ENCODE peak calls at places on chromosomes 11 and 22, in six cellular contexts. One of them, this sample, is unnamed. For H3K36me3, the result is how much of the 10 kb centered on the place peaks cover.

GRCh38 chr11:7927635-7928034 is 3.4 kb downstream of the OR10A6 start:
- DNase-seq in esophagus squamous epithelium: no peak
- DNase-seq in GM23338: no peak
- DNase-seq in body of pancreas: no peak
- DNase-seq in uterus: no peak
- DNase-seq in pancreas: no peak
- DNase-seq in this sample: no peak

GRCh38 chr11:57320719-57321387 is 3.9 kb downstream of the TNKS1BP1 start:
- DNase-seq in esophagus squamous epithelium: no peak
- DNase-seq in GM23338: no peak
- DNase-seq in body of pancreas: no peak
- DNase-seq in uterus: no peak
- DNase-seq in pancreas: no peak
- DNase-seq in this sample: no peak

GRCh38 chr11:102420547-102420946 is 32.0 kb downstream of the TMEM123 start:
- DNase-seq in esophagus squamous epithelium: no peak
- DNase-seq in GM23338: no peak
- DNase-seq in body of pancreas: no peak
- DNase-seq in uterus: no peak
- DNase-seq in pancreas: no peak
- DNase-seq in this sample: no peak

GRCh38 chr11:64086263-64086938 is 50.7 kb downstream of the FLRT1 start:
- DNase-seq in esophagus squamous epithelium: no peak
- DNase-seq in GM23338: no peak
- DNase-seq in body of pancreas: peak
- DNase-seq in uterus: peak
- DNase-seq in pancreas: no peak
- DNase-seq in this sample: no peak

GRCh38 chr11:86442420-86442819 is 67.7 kb downstream of the CCDC81 start:
- DNase-seq in esophagus squamous epithelium: no peak
- DNase-seq in GM23338: no peak
- DNase-seq in body of pancreas: no peak
- DNase-seq in uterus: no peak
- DNase-seq in pancreas: no peak
- DNase-seq in this sample: no peak

GRCh38 chr22:31945478-31945815 is 1.1 kb downstream of the YWHAH start:
- DNase-seq in esophagus squamous epithelium: no peak
- DNase-seq in GM23338: no peak
- DNase-seq in body of pancreas: no peak
- DNase-seq in uterus: no peak
- DNase-seq in pancreas: no peak
- DNase-seq in this sample: no peak

GRCh38 chr11:100769165-100769564 is 82.1 kb downstream of the ARHGAP42 start:
- DNase-seq in esophagus squamous epithelium: no peak
- DNase-seq in GM23338: peak
- DNase-seq in body of pancreas: no peak
- DNase-seq in uterus: no peak
- DNase-seq in pancreas: no peak
- DNase-seq in this sample: no peak

GRCh38 chr11:69646493-69647201 is 5.7 kb downstream of the CCND1 start:
- DNase-seq in esophagus squamous epithelium: no peak
- DNase-seq in GM23338: no peak
- DNase-seq in body of pancreas: no peak
- DNase-seq in uterus: no peak
- DNase-seq in pancreas: peak
- DNase-seq in this sample: no peak

GRCh38 chr22:41482319-41482935 is 13.5 kb downstream of the ACO2 start:
- DNase-seq in esophagus squamous epithelium: no peak
- DNase-seq in GM23338: peak
- DNase-seq in body of pancreas: no peak
- DNase-seq in uterus: no peak
- DNase-seq in pancreas: no peak
- DNase-seq in this sample: no peak

GRCh38 chr11:57638005-57638760 is 11.5 kb downstream of the YPEL4 start:
- DNase-seq in esophagus squamous epithelium: no peak
- DNase-seq in GM23338: peak
- DNase-seq in body of pancreas: peak
- DNase-seq in uterus: peak
- DNase-seq in pancreas: no peak
- DNase-seq in this sample: peak

GRCh38 chr11:73294604-73295003 is 13.5 kb upstream of the ARHGEF17 start:
- DNase-seq in esophagus squamous epithelium: no peak
- DNase-seq in GM23338: no peak
- DNase-seq in body of pancreas: no peak
- DNase-seq in uterus: no peak
- DNase-seq in pancreas: no peak
- DNase-seq in this sample: no peak

GRCh38 chr11:116244889-116245288 is 527.9 kb downstream of the BUD13 start:
- DNase-seq in esophagus squamous epithelium: no peak
- DNase-seq in GM23338: no peak
- DNase-seq in body of pancreas: no peak
- DNase-seq in uterus: no peak
- DNase-seq in pancreas: no peak
- DNase-seq in this sample: no peak

GRCh38 chr11:116244425-116244824 is 528.4 kb downstream of the BUD13 start:
- DNase-seq in esophagus squamous epithelium: no peak
- DNase-seq in GM23338: no peak
- DNase-seq in body of pancreas: no peak
- DNase-seq in uterus: no peak
- DNase-seq in pancreas: no peak
- DNase-seq in this sample: no peak

GRCh38 chr11:116239247-116239646 is 533.5 kb downstream of the BUD13 start:
- DNase-seq in esophagus squamous epithelium: no peak
- DNase-seq in GM23338: no peak
- DNase-seq in body of pancreas: no peak
- DNase-seq in uterus: no peak
- DNase-seq in pancreas: no peak
- DNase-seq in this sample: no peak

GRCh38 chr11:116240661-116241060 is 532.1 kb downstream of the BUD13 start:
- DNase-seq in esophagus squamous epithelium: no peak
- DNase-seq in GM23338: no peak
- DNase-seq in body of pancreas: no peak
- DNase-seq in uterus: no peak
- DNase-seq in pancreas: no peak
- DNase-seq in this sample: no peak

GRCh38 chr11:116243975-116244374 is 528.8 kb downstream of the BUD13 start:
- DNase-seq in esophagus squamous epithelium: no peak
- DNase-seq in GM23338: no peak
- DNase-seq in body of pancreas: no peak
- DNase-seq in uterus: no peak
- DNase-seq in pancreas: no peak
- DNase-seq in this sample: no peak
- TF ChIP-seq CTCF in esophagus squamous epithelium: no peak
- TF ChIP-seq CTCF in GM23338: no peak
- TF ChIP-seq CTCF in body of pancreas: no peak
- TF ChIP-seq CTCF in uterus: no peak
- TF ChIP-seq CTCF in pancreas: no peak
- TF ChIP-seq CTCF in this sample: no peak

GRCh38 chr11:122098223-122098980 is 17.6 kb downstream of the BLID start:
- DNase-seq in esophagus squamous epithelium: no peak
- DNase-seq in GM23338: no peak
- DNase-seq in body of pancreas: no peak
- DNase-seq in uterus: no peak
- DNase-seq in pancreas: no peak
- DNase-seq in this sample: no peak
- H3K4me3 ChIP-seq in esophagus squamous epithelium: peak
- H3K4me3 ChIP-seq in GM23338: no peak
- H3K4me3 ChIP-seq in body of pancreas: no peak
- H3K4me3 ChIP-seq in uterus: peak
- H3K4me3 ChIP-seq in pancreas: no peak
- H3K4me3 ChIP-seq in this sample: peak

GRCh38 chr11:65277878-65278277 is 16.1 kb downstream of the POLA2 start:
- DNase-seq in esophagus squamous epithelium: no peak
- DNase-seq in GM23338: no peak
- DNase-seq in body of pancreas: no peak
- DNase-seq in uterus: no peak
- DNase-seq in pancreas: no peak
- DNase-seq in this sample: no peak

GRCh38 chr11:65280646-65281045 is 18.9 kb downstream of the POLA2 start:
- DNase-seq in esophagus squamous epithelium: no peak
- DNase-seq in GM23338: no peak
- DNase-seq in body of pancreas: no peak
- DNase-seq in uterus: no peak
- DNase-seq in pancreas: no peak
- DNase-seq in this sample: no peak

GRCh38 chr11:65275906-65276305 is 14.1 kb downstream of the POLA2 start:
- DNase-seq in esophagus squamous epithelium: no peak
- DNase-seq in GM23338: no peak
- DNase-seq in body of pancreas: no peak
- DNase-seq in uterus: no peak
- DNase-seq in pancreas: no peak
- DNase-seq in this sample: no peak

GRCh38 chr11:65278351-65278750 is 16.6 kb downstream of the POLA2 start:
- DNase-seq in esophagus squamous epithelium: no peak
- DNase-seq in GM23338: peak
- DNase-seq in body of pancreas: no peak
- DNase-seq in uterus: no peak
- DNase-seq in pancreas: no peak
- DNase-seq in this sample: no peak

DNA sequence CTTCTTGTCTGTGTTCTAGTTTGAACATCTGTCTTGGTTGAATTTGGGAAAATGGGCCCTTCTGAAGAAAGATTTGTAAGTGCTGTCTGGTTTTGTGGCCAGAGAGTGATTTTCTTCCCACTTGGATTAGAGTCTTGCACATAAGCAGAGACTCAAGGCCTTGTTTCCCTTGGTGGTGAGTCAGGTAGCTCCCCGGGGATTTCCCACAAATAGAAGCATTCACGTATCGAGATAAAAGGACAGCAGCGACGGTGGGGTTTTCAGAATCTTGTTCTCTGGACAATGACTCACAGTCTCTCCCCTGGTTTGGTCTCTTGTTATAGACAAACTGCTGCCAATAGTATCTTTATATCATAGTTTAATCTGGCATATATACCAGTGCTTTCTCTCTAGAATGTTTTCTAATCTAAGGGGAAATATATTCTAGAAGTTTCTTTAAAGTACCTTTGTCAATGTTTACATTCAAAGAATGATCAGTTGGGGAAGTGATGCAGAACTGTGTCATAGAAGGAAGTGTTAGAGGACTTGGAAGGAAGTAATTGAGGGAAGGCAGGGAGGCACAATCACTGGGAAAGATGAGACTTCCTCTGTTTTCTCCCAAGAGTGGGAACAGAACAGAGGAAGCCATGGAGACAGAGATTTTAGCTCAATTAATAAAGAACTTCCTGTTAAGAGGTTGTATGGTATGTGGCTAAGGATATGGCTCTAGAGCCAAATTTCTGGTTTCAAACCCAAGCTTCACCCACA is 18.1 kb downstream of the POLA2 start:
- DNase-seq in esophagus squamous epithelium: no peak
- DNase-seq in GM23338: no peak
- DNase-seq in body of pancreas: no peak
- DNase-seq in uterus: peak
- DNase-seq in pancreas: no peak
- DNase-seq in this sample: no peak
- H3K36me3 ChIP-seq in esophagus squamous epithelium: under half
- H3K36me3 ChIP-seq in GM23338: half or more
- H3K36me3 ChIP-seq in body of pancreas: under half
- H3K36me3 ChIP-seq in uterus: under half
- H3K36me3 ChIP-seq in pancreas: under half
- H3K36me3 ChIP-seq in this sample: under half

DNA sequence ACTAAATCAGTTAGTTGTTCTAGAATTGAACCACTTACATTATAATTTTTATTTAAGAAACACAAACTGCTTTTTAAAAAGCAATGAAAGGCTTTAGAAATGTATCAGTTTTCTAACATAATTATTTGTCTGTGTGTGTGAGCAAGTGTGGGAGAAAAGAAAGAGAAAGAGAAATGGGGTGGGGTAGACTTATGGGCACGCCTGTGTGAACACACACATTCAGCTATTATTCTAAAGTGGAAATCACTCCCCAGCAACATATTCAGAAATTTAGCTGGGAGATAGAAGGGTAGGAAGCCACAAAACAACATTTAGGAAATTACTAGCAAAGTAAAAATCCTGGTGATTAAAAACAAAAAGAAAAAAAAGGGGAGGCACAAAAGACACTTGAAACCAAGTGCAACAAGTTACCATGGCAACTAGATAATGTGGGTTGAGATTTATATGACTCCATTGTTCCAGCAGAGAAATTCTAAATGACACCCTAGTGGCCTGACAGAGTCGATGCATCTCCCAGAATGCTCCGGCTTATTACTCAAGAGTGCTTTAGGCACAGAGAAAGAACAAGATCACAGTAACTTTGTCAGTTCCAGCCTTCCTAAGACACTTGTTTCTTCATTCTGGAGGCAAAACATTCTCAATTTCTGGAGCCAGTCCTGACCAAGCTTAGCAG is 444.6 kb downstream of the DLG2 start:
- DNase-seq in esophagus squamous epithelium: no peak
- DNase-seq in GM23338: peak
- DNase-seq in body of pancreas: no peak
- DNase-seq in uterus: no peak
- DNase-seq in pancreas: no peak
- DNase-seq in this sample: no peak
- TF ChIP-seq CTCF in esophagus squamous epithelium: no peak
- TF ChIP-seq CTCF in GM23338: peak
- TF ChIP-seq CTCF in body of pancreas: peak
- TF ChIP-seq CTCF in uterus: no peak
- TF ChIP-seq CTCF in pancreas: peak
- TF ChIP-seq CTCF in this sample: peak

This sample was measured in left lung.